ENCODE peak calls at places on chromosomes 16 and 17, in nine cellular contexts. C is activated T-helper 1 cell treated with Interleukin-2 at 50 U/mL for 16 hours, G is NCI-H1048, E is GM23248, F is NAMALWA, M is neural crest cell, Y is MCF 10A, B is anterior cingulate cortex, Q is Right ventricle myocardium superior. A is an unnamed sample.

GRCh38 chr16:26005336-26005735 is 313.6 kb downstream of the HS3ST4 start:
- DNase-seq in C (no peak), G (no peak), E (no peak), F (no peak), M (no peak), Y (no peak), B (no peak), Q (no peak), A (no peak)

GRCh38 chr16:66130296-66130910 is 236.1 kb upstream of the CDH5 start:
- DNase-seq in C (no peak), G (no peak), E (peak; percentile 75), F (no peak), M (no peak), Y (no peak), B (no peak), Q (no peak), A (no peak)

GRCh38 chr16:27174798-27175197 is 28.5 kb upstream of the KDM8 start:
- DNase-seq in C (no peak), G (no peak), E (peak; percentile 77), F (no peak), M (no peak), Y (peak; percentile 31), B (no peak), Q (no peak), A (no peak)

GRCh38 chr16:66294507-66294906 is 72.0 kb upstream of the CDH5 start:
- DNase-seq in C (no peak), G (no peak), E (no peak), F (no peak), M (no peak), Y (no peak), B (no peak), Q (no peak), A (no peak)

GRCh38 chr17:83202002-83203000 is 122.9 kb downstream of the METRNL start:
- DNase-seq in C (no peak), G (no peak), E (peak; percentile 25), F (no peak), M (no peak), Y (no peak), B (no peak), Q (peak; percentile 38), A (no peak)

GRCh38 chr17:66915204-66915611 is 49.3 kb upstream of the CACNG4 start:
- DNase-seq in C (no peak), G (no peak), E (peak; percentile 42), F (no peak), M (no peak), Y (peak; percentile 71), B (no peak), Q (no peak), A (no peak)

GRCh38 chr17:78263063-78263735 is 31.8 kb downstream of the TMEM235 start:
- DNase-seq in C (no peak), G (no peak), E (no peak), F (peak; percentile 34), M (no peak), Y (no peak), B (no peak), Q (peak; percentile 81), A (no peak)

GRCh38 chr17:61488878-61489718 is 36.9 kb downstream of the TBX4 start:
- DNase-seq in C (no peak), G (no peak), E (no peak), F (no peak), M (no peak), Y (no peak), B (no peak), Q (no peak), A (no peak)

GRCh38 chr16:1428511-1428910 is 2.4 kb upstream of the PERCC1 start:
- DNase-seq in C (no peak), G (no peak), E (peak; percentile 40), F (peak; percentile 57), M (no peak), Y (peak; percentile 68), B (no peak), Q (no peak), A (peak; percentile 28)

GRCh38 chr16:84485255-84486010 is 19.0 kb downstream of the MEAK7 start:
- DNase-seq in C (no peak), G (no peak), E (no peak), F (no peak), M (no peak), Y (no peak), B (no peak), Q (no peak), A (no peak)